ENCODE peak calls at places on chromosomes 16 and 17, in seven cellular contexts. Z is AG04450; T is amygdala; N is activated naive CD4-positive, alpha-beta T cell treated with anti-CD3 and anti-CD28 coated beads for 36 hours; J is nephron progenitor cell; B is T-helper 2 cell; E is NCI-H1092 treated with DMSO at 0.1 percent for 48 hours. K is an unnamed sample.

GRCh38 chr17:37576281-37576680 is 32.9 kb downstream of the SYNRG start:
- DNase-seq in Z (no peak), T (no peak), N (no peak), J (no peak), B (no peak), E (no peak), K (no peak)

GRCh38 chr16:21275529-21275928 is 2.6 kb downstream of the CRYM start:
- DNase-seq in Z (no peak), T (no peak), N (no peak), J (no peak), B (no peak), E (no peak), K (no peak)

GRCh38 chr17:6706996-6707395 is 6.2 kb downstream of the SLC13A5 start:
- DNase-seq in Z (no peak), T (no peak), N (no peak), J (no peak), B (no peak), E (no peak), K (no peak)

GRCh38 chr16:69724981-69725479 is 1.3 kb downstream of the NQO1 start:
- DNase-seq in Z (no peak), T (no peak), N (no peak), J (no peak), B (no peak), E (no peak), K (no peak)

GRCh38 chr17:67585077-67585602 is 132.6 kb upstream of the NOL11 start:
- DNase-seq in Z (no peak), T (no peak), N (no peak), J (no peak), B (no peak), E (peak), K (no peak)

GRCh38 chr16:65070831-65071230 is 51.0 kb downstream of the CDH11 start:
- DNase-seq in Z (peak), T (peak), N (no peak), J (no peak), B (no peak), E (peak), K (no peak)

GRCh38 chr16:17426451-17426850 is 44.3 kb downstream of the XYLT1 start:
- DNase-seq in Z (no peak), T (no peak), N (no peak), J (no peak), B (no peak), E (no peak), K (no peak)

GRCh38 chr16:84739349-84740124 is 39.7 kb downstream of the USP10 start:
- DNase-seq in Z (peak), T (no peak), N (no peak), J (no peak), B (no peak), E (no peak), K (no peak)

GRCh38 chr16:58652741-58653140 is 23.1 kb upstream of the CNOT1 start:
- DNase-seq in Z (no peak), T (no peak), N (no peak), J (peak), B (no peak), E (no peak), K (no peak)

GRCh38 chr16:4392382-4393242 is 21.0 kb downstream of the VASN start:
- DNase-seq in Z (peak), T (no peak), N (no peak), J (peak), B (no peak), E (peak), K (no peak)